ENCODE peak calls at places on chromosomes 1 and 21, in five cellular contexts. R is HL-60, V is SK-N-SH, J is HepG2, P is K562. T is an unnamed sample.

GRCh38 chr21:46038871-46039397 is 57.4 kb downstream of the COL6A1 start:
- DNase-seq in V (no peak), J (no peak), R (no peak), P (no peak), T (no peak)

GRCh38 chr1:32954183-32954582 is 10.4 kb downstream of the RNF19B start:
- DNase-seq in J (no peak), P (no peak), V (no peak), R (no peak), T (no peak)

GRCh38 chr1:205003358-205004145 is 39.5 kb upstream of the CNTN2 start:
- DNase-seq in R (no peak), J (no peak), V (peak), P (no peak), T (no peak)

GRCh38 chr1:161091093-161091492 is 1.7 kb upstream of the NECTIN4 start:
- DNase-seq in P (no peak), V (no peak), J (no peak), R (no peak), T (no peak)

GRCh38 chr1:11495579-11495978 is 16.6 kb downstream of the DISP3 start:
- DNase-seq in R (no peak), V (no peak), J (no peak), P (no peak), T (no peak)

GRCh38 chr1:206555473-206555935 is 48.2 kb downstream of the RASSF5 start:
- DNase-seq in P (peak), V (no peak), R (no peak), J (no peak), T (no peak)

GRCh38 chr1:204246876-204247275 is 33.1 kb upstream of the GOLT1A start:
- DNase-seq in P (no peak), R (no peak), J (no peak), V (no peak), T (no peak)

GRCh38 chr1:111813440-111814304 is 58.0 kb downstream of the DDX20 start:
- DNase-seq in V (no peak), J (peak), R (no peak), P (no peak), T (no peak)

GRCh38 chr21:32470206-32470605 is 57.7 kb downstream of the EVA1C start:
- DNase-seq in P (no peak), R (no peak), J (no peak), V (no peak), T (no peak)

GRCh38 chr1:43275826-43276620 is 6.2 kb downstream of the TMEM125 start:
- DNase-seq in J (no peak), P (no peak), R (no peak), V (no peak), T (no peak)

GRCh38 chr1:91784616-91785015 is 101.3 kb downstream of the TGFBR3 start:
- DNase-seq in V (no peak), R (no peak), P (no peak), J (no peak), T (no peak)

GRCh38 chr1:211549092-211549749 is 29.7 kb downstream of the SLC30A1 start:
- DNase-seq in P (no peak), V (no peak), R (no peak), J (no peak), T (no peak)

GRCh38 chr1:180194048-180194425 is 36.0 kb upstream of the LHX4 start:
- DNase-seq in J (no peak), R (no peak), V (no peak), P (no peak), T (no peak)

GRCh38 chr1:202438393-202439174 is 90.1 kb downstream of the PPP1R12B start:
- DNase-seq in V (no peak), R (no peak), J (no peak), P (no peak), T (no peak)

GRCh38 chr1:111615874-111616715 is 3.5 kb upstream of the RAP1A start:
- DNase-seq in P (no peak), J (no peak), R (no peak), V (no peak), T (peak)

GRCh38 chr1:179230721-179231120 is 1.2 kb upstream of the ABL2 start:
- DNase-seq in V (no peak), R (no peak), J (no peak), P (peak), T (no peak)

GRCh38 chr1:45913183-45913924 is 109.9 kb downstream of the MAST2 start:
- DNase-seq in R (no peak), V (peak), J (no peak), P (peak), T (no peak)

GRCh38 chr21:36486246-36486645 is 6.3 kb upstream of the CLDN14 start:
- DNase-seq in V (no peak), J (no peak), P (no peak), R (no peak), T (no peak)

GRCh38 chr1:180911640-180912161 is 996 bp upstream of the KIAA1614 start:
- DNase-seq in P (no peak), R (no peak), V (peak), J (no peak), T (no peak)

GRCh38 chr1:5575396-5576110 is 416.7 kb downstream of the NPHP4 start:
- DNase-seq in V (no peak), J (no peak), P (no peak), R (no peak), T (no peak)

GRCh38 chr1:38585038-38585420 is 274.5 kb downstream of the RRAGC start:
- DNase-seq in V (no peak), J (no peak), R (no peak), P (no peak), T (no peak)

GRCh38 chr1:8780405-8780804 is 37.0 kb downstream of the RERE start:
- DNase-seq in R (no peak), V (no peak), J (no peak), P (no peak), T (no peak)

GRCh38 chr1:2847086-2847850 is 45.8 kb upstream of the TTC34 start:
- DNase-seq in V (no peak), R (no peak), P (no peak), J (no peak), T (no peak)

GRCh38 chr1:12244585-12244984 is 14.8 kb downstream of the VPS13D start:
- DNase-seq in V (no peak), P (no peak), J (no peak), R (no peak), T (no peak)

GRCh38 chr1:27135920-27136551 is 18.9 kb downstream of the SLC9A1 start:
- DNase-seq in R (no peak), P (no peak), J (no peak), V (no peak), T (no peak)

GRCh38 chr1:227785812-227786608 is 29.5 kb upstream of the PRSS38 start:
- DNase-seq in P (no peak), J (no peak), R (no peak), V (peak), T (no peak)

GRCh38 chr1:245153645-245154428 is 948 bp upstream of the KIF26B start:
- DNase-seq in P (peak), V (peak), J (no peak), R (no peak), T (no peak)

GRCh38 chr1:219278288-219278687 is 104.6 kb downstream of the LYPLAL1 start:
- DNase-seq in V (no peak), P (no peak), R (no peak), J (no peak), T (no peak)

GRCh38 chr1:118973536-118974160 is 14.5 kb downstream of the TBX15 start:
- DNase-seq in V (no peak), J (no peak), P (no peak), R (no peak), T (no peak)

GRCh38 chr1:39268906-39269305 is 64.4 kb downstream of the MACF1 start:
- DNase-seq in P (no peak), V (no peak), J (no peak), R (no peak), T (no peak)

GRCh38 chr1:178530037-178530402 is 17.1 kb downstream of the TEX35 start:
- DNase-seq in P (no peak), J (peak), R (no peak), V (peak), T (no peak)

GRCh38 chr1:36858553-36858952 is 175.8 kb downstream of the GRIK3 start:
- DNase-seq in R (no peak), V (no peak), J (no peak), P (no peak), T (no peak)

GRCh38 chr21:31554511-31555022 is 104.9 kb upstream of the SOD1 start:
- DNase-seq in R (no peak), J (no peak), P (no peak), V (no peak), T (peak)

GRCh38 chr1:212565079-212565478 is 43.5 kb upstream of the ATF3 start:
- DNase-seq in V (no peak), J (no peak), R (no peak), P (no peak), T (no peak)

GRCh38 chr1:67908260-67908936 is 75.1 kb upstream of the GNG12 start:
- DNase-seq in P (no peak), R (no peak), J (no peak), V (no peak), T (no peak)

GRCh38 chr1:19793360-19794046 is 6.2 kb downstream of the TMCO4 start:
- DNase-seq in R (no peak), V (no peak), P (no peak), J (no peak), T (no peak)

GRCh38 chr1:32775640-32776337 is 41.4 kb downstream of the YARS1 start:
- DNase-seq in R (no peak), P (no peak), V (peak), J (no peak), T (no peak)

GRCh38 chr1:235253219-235253640 is 74.7 kb downstream of the ARID4B start:
- DNase-seq in R (peak), V (peak), P (peak), J (peak), T (no peak)

GRCh38 chr21:46221664-46222435 is 6.7 kb downstream of the LSS start:
- DNase-seq in V (no peak), P (no peak), R (no peak), J (no peak), T (no peak)

GRCh38 chr1:205633421-205633976 is 1.7 kb upstream of the ELK4 start:
- DNase-seq in P (no peak), R (no peak), J (no peak), V (no peak), T (no peak)

GRCh38 chr1:78426398-78426797 is 64.4 kb upstream of the PTGFR start:
- DNase-seq in P (no peak), R (no peak), J (no peak), V (no peak), T (no peak)
- TF ChIP-seq GABPA in P (no peak), R (no peak), J (no peak), V (no peak), T (no peak)

DNA sequence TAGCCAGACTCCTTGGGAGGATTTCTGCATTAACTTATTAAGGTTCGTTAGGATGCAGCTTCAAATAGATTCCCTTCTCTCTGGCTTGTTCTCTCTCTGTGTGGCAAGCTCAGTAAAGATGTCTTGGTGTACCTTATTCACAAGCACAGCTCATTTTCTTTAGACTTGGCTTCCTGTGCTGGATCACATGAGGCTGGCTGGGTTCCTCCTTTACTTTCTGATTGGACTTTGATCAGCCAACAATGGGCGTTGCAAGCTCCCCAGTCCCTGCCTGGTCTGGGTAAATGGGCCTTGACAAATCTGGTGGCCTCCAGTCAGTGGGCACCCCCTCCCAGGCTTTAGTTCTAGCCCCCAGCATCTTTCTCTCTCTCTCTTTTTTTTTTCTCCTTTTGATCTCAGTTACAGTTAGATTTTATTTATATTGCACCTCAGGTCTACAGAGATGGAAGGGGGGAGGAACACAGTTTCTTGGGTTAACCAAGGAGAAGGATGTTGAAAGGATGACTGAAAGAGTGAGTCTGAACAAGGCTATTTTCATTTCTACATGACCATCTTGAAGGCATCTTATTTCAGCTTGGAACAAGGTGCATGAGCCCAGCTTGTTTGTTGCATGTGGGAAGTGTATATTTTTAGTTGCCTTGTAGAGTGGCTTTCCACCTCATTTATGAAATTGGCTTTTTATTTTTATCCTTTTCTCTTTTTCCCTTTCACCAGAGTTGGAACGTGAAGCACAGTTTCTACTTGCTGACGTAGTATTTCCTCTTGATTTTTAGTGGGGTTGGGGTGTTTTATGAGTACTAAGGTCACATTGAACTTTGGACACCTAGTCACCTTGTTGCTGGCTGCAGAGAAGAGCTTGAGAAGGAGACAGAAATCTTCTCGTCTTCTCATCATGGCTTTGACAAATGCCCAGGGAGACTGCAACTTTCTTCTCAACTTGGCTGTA is 77.1 kb downstream of the PBX1 start:
- DNase-seq in J (no peak), P (no peak), R (no peak), V (no peak), T (no peak)
- TF ChIP-seq GABPA in J (no peak), P (no peak), R (no peak), V (no peak), T (no peak)

DNA sequence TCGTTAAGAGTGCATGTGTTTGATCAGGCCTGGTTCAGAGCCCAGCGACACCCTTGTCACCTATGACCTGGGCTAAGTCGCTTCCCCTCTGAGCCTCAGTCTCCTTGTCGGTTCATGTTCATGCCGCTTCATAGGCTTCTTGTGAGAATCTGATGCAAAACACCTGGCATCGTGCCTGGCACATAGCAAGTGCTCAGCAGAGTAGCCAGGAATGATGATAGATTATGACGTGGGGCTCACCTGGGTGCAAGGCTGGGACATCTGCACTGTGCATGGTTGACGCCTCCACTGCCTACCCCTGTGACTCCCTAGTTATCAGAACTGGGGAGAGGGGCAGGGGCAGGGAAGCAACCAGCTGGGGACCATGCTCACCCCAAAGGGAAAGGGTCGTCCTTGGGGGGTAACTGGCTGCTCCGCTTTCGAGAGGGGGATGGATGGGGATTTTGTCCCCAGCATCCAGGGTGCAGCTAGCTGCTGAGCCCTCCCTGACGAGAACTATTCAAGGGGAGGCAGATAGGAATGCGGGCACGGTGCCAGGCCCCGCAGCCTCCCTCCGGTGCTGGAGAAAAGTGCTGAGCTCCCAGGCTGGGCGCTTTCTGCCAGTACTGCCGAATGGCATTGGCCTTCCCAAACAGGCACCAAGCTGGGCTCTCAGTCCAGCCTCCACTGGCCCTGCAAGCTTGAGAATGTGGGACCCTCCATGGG is 9.3 kb downstream of the EFHD2 start:
- DNase-seq in R (no peak), P (no peak), V (no peak), J (no peak), T (no peak)
- TF ChIP-seq GABPA in R (no peak), P (no peak), V (no peak), J (no peak), T (no peak)

GRCh38 chr1:7541629-7542028 is 229.5 kb upstream of the VAMP3 start:
- DNase-seq in J (no peak), P (peak), R (no peak), V (no peak), T (no peak)
- TF ChIP-seq GABPA in J (no peak), P (no peak), R (no peak), V (no peak), T (no peak)

GRCh38 chr1:62794047-62794446 is 10.1 kb downstream of the ATG4C start:
- DNase-seq in P (no peak), V (no peak), J (no peak), R (no peak), T (no peak)
- TF ChIP-seq GABPA in P (no peak), V (no peak), J (no peak), R (no peak), T (no peak)

T was measured in GM12878.